ENCODE peak calls at places on chromosomes 11 and 22, in ten cellular contexts. S, G, R, U, O, B, Z, D, N and T are unnamed samples.

GRCh38 chr11:1936781-1937615 is 10.1 kb upstream of the MRPL23 start:
- DNase-seq in S (no peak), G (no peak), R (no peak), U (no peak), O (no peak), B (no peak), Z (no peak), D (peak), N (no peak), T (no peak)

GRCh38 chr22:31300896-31301295 is 8.6 kb upstream of the PIK3IP1 start:
- DNase-seq in S (no peak), G (no peak), R (no peak), U (no peak), O (no peak), B (no peak), Z (no peak), D (no peak), N (no peak), T (no peak)

GRCh38 chr11:127859941-127860354 is 727.4 kb downstream of the ETS1 start:
- DNase-seq in S (no peak), G (no peak), R (no peak), U (peak), O (no peak), B (no peak), Z (no peak), D (no peak), N (no peak), T (peak)

GRCh38 chr22:27984001-27984695 is 65.1 kb upstream of the PITPNB start:
- DNase-seq in S (no peak), G (peak), R (no peak), U (no peak), O (no peak), B (no peak), Z (no peak), D (no peak), N (no peak), T (no peak)

GRCh38 chr11:129696309-129696989 is 119.2 kb upstream of the TMEM45B start:
- DNase-seq in S (no peak), G (no peak), R (no peak), U (no peak), O (no peak), B (no peak), Z (no peak), D (no peak), N (no peak), T (no peak)

GRCh38 chr11:48043111-48043997 is 63.0 kb downstream of the PTPRJ start:
- DNase-seq in S (no peak), G (no peak), R (no peak), U (no peak), O (no peak), B (no peak), Z (no peak), D (no peak), N (no peak), T (no peak)

GRCh38 chr22:32352681-32353080 is 5.0 kb upstream of the RFPL3 start:
- DNase-seq in S (no peak), G (no peak), R (no peak), U (no peak), O (no peak), B (no peak), Z (peak), D (no peak), N (no peak), T (no peak)

GRCh38 chr11:123454060-123454651 is 24.1 kb downstream of the GRAMD1B start:
- DNase-seq in S (peak), G (no peak), R (no peak), U (peak), O (no peak), B (no peak), Z (no peak), D (no peak), N (no peak), T (peak)

GRCh38 chr22:20026204-20026908 is 5.4 kb downstream of the TANGO2 start:
- DNase-seq in S (no peak), G (no peak), R (peak), U (no peak), O (no peak), B (no peak), Z (no peak), D (peak), N (no peak), T (no peak)

GRCh38 chr11:70456921-70457532 is 58.7 kb downstream of the CTTN start:
- DNase-seq in S (no peak), G (no peak), R (no peak), U (peak), O (no peak), B (no peak), Z (no peak), D (no peak), N (no peak), T (no peak)

GRCh38 chr11:128420943-128421342 is 166.4 kb downstream of the ETS1 start:
- DNase-seq in S (no peak), G (no peak), R (no peak), U (peak), O (no peak), B (no peak), Z (no peak), D (no peak), N (no peak), T (peak)

GRCh38 chr11:86699036-86699791 is 26.8 kb upstream of the ME3 start:
- DNase-seq in S (no peak), G (no peak), R (no peak), U (peak), O (no peak), B (no peak), Z (no peak), D (no peak), N (no peak), T (peak)

GRCh38 chr22:18955696-18956095 is 19.6 kb upstream of the PRODH start:
- DNase-seq in S (no peak), G (no peak), R (no peak), U (no peak), O (no peak), B (no peak), Z (no peak), D (peak), N (no peak), T (no peak)

GRCh38 chr22:20787223-20787622 is 13.3 kb downstream of the SERPIND1 start:
- DNase-seq in S (no peak), G (no peak), R (no peak), U (no peak), O (no peak), B (no peak), Z (no peak), D (no peak), N (no peak), T (no peak)

GRCh38 chr22:45717787-45718186 is 46.2 kb downstream of the ATXN10 start:
- DNase-seq in S (peak), G (no peak), R (no peak), U (peak), O (no peak), B (no peak), Z (no peak), D (no peak), N (no peak), T (peak)

GRCh38 chr22:36925388-36926290 is 12.2 kb downstream of the CSF2RB start:
- DNase-seq in S (no peak), G (no peak), R (no peak), U (peak), O (no peak), B (no peak), Z (no peak), D (no peak), N (no peak), T (no peak)

GRCh38 chr11:128709402-128709801 is 15.5 kb downstream of the FLI1 start:
- DNase-seq in S (peak), G (no peak), R (no peak), U (peak), O (no peak), B (peak), Z (no peak), D (no peak), N (no peak), T (peak)

GRCh38 chr11:990101-990500 is 46.4 kb downstream of the MUC6 start:
- DNase-seq in S (no peak), G (no peak), R (no peak), U (no peak), O (no peak), B (no peak), Z (no peak), D (no peak), N (no peak), T (no peak)

GRCh38 chr22:22770280-22770871 is 117.2 kb upstream of the IGLL5 start:
- DNase-seq in S (peak), G (peak), R (peak), U (peak), O (peak), B (no peak), Z (peak), D (no peak), N (peak), T (peak)

GRCh38 chr11:2480874-2481220 is 36.0 kb downstream of the KCNQ1 start:
- DNase-seq in S (no peak), G (no peak), R (no peak), U (no peak), O (no peak), B (no peak), Z (no peak), D (no peak), N (no peak), T (peak)

GRCh38 chr11:107898270-107898669 is 30.0 kb upstream of the RAB39A start:
- DNase-seq in S (peak), G (no peak), R (no peak), U (peak), O (no peak), B (peak), Z (peak), D (no peak), N (no peak), T (peak)
- TF ChIP-seq CTCF in S (peak), G (no peak), R (peak), U (peak), O (peak), B (peak), Z (peak), D (peak), N (peak), T (peak)

DNA sequence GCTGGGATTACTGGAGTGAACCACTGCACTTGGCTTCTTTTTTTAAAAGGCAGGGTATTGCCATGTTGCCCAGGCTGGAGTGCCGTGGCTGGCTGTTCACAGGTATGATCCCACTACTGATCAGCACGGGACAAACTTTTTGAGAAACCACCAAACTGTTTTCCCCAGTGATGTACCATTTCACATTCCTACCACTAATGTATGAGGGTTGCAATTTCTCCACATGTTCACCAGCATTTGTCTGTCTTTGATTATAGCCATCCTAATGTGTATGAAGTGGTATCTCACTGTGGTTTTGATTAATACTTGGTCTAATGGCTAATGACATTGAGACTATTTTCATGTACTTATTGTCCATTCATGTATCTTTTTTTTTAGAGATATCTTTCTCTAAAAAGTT is 41.5 kb upstream of the EP300 start:
- DNase-seq in S (no peak), G (no peak), R (no peak), U (no peak), O (no peak), B (peak), Z (no peak), D (no peak), N (no peak), T (no peak)
- TF ChIP-seq CTCF in S (no peak), G (no peak), R (no peak), U (no peak), O (no peak), B (peak), Z (no peak), D (no peak), N (peak), T (no peak)

GRCh38 chr11:82814379-82814778 is 80.7 kb upstream of the FAM181B start:
- DNase-seq in S (no peak), G (no peak), R (no peak), U (no peak), O (no peak), B (no peak), Z (peak), D (no peak), N (no peak), T (no peak)

GRCh38 chr11:82823635-82824614 is 76.3 kb downstream of the PRCP start:
- DNase-seq in S (no peak), G (no peak), R (no peak), U (no peak), O (no peak), B (no peak), Z (no peak), D (no peak), N (no peak), T (no peak)

GRCh38 chr11:82818399-82819043 is 81.7 kb downstream of the PRCP start:
- DNase-seq in S (no peak), G (no peak), R (no peak), U (no peak), O (no peak), B (no peak), Z (peak), D (no peak), N (no peak), T (no peak)
- TF ChIP-seq CTCF in S (no peak), G (no peak), R (peak), U (no peak), O (no peak), B (no peak), Z (peak), D (no peak), N (no peak), T (no peak)

GRCh38 chr11:8631395-8632110 is 37.5 kb upstream of the STK33 start:
- DNase-seq in S (peak), G (no peak), R (no peak), U (peak), O (no peak), B (peak), Z (no peak), D (no peak), N (no peak), T (peak)
- TF ChIP-seq CTCF in S (no peak), G (no peak), R (no peak), U (no peak), O (no peak), B (no peak), Z (no peak), D (no peak), N (no peak), T (no peak)

GRCh38 chr11:61161190-61162091 is at the start of gene VPS37C:
- DNase-seq in S (peak), G (peak), R (peak), U (peak), O (peak), B (peak), Z (peak), D (peak), N (peak), T (peak)
- TF ChIP-seq CTCF in S (no peak), G (no peak), R (peak), U (no peak), O (no peak), B (no peak), Z (no peak), D (peak), N (no peak), T (peak)

DNA sequence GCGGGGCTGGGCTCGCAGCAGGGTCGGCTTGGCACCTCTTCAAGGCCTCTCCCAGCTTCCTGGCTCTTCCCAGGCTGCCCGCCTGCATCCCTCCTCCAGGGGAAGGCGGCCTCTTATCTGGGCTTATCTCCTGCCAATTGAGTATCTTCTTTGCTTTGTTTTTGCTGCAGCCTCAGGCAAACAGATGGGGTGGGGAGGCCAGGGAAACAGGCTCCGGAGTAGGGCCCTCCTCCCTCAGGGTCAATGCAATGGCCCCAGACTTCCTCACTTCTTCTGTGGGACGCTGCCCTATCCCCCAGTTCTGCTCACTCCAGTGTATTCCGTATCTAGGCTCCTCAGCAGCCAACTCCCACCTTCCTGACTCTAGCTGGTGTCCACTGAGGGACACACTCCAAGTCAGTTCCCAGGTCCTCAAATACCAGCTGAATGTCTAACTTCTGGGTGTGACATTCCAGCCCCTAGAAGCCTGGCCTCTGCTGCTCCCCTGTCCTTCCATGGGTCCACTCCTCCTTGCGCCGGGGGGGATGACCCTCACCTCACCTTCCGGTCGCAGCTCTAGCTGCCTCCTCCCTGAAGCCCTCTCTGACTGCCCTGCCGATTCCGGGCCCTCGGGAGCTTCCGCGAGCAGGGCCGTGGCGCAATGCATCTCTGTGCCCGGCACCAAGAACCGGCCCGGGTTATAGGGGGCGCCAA is 15.6 kb downstream of the BAD start:
- DNase-seq in S (no peak), G (peak), R (peak), U (peak), O (peak), B (no peak), Z (peak), D (peak), N (peak), T (peak)
- TF ChIP-seq CTCF in S (no peak), G (no peak), R (no peak), U (no peak), O (no peak), B (no peak), Z (peak), D (no peak), N (no peak), T (no peak)